ENCODE peak calls at places on chromosome 4, in six cellular contexts. D is left lung, B is stomach, R is GM12878, N is IMR-90, A is A673. G is an unnamed sample.

GRCh38 chr4:34516524-34516923 is 1727.8 kb downstream of the ARAP2 start:
- DNase-seq in R (no peak), A (no peak), D (no peak), N (no peak), B (no peak), G (no peak)

GRCh38 chr4:124940387-124940786 is 227.9 kb upstream of the ANKRD50 start:
- DNase-seq in A (peak; percentile 87), D (no peak), R (no peak), N (peak; percentile 98), B (no peak), G (no peak)

GRCh38 chr4:36322921-36323354 is 41.5 kb downstream of the DTHD1 start:
- DNase-seq in N (no peak), D (no peak), B (no peak), A (no peak), R (peak; percentile 64), G (no peak)

GRCh38 chr4:145739840-145740239 is 59.9 kb downstream of the C4orf51 start:
- DNase-seq in B (peak; percentile 34), N (no peak), D (no peak), R (no peak), A (no peak), G (no peak)

GRCh38 chr4:14254252-14254651 is 626.7 kb upstream of the BOD1L1 start:
- DNase-seq in A (peak; percentile 53), B (peak; percentile 49), N (peak; percentile 6), D (no peak), R (no peak), G (peak; percentile 22)

GRCh38 chr4:43360296-43360695 is 467.8 kb downstream of the GRXCR1 start:
- DNase-seq in A (no peak), D (no peak), B (no peak), N (no peak), R (no peak), G (no peak)

GRCh38 chr4:98430708-98431403 is 169.7 kb downstream of the RAP1GDS1 start:
- DNase-seq in D (no peak), R (no peak), N (peak; percentile 96), B (no peak), A (no peak), G (no peak)

GRCh38 chr4:13535118-13535517 is 9.2 kb downstream of the NKX3-2 start:
- DNase-seq in N (no peak), A (no peak), B (no peak), D (no peak), R (no peak), G (no peak)

GRCh38 chr4:96166806-96167205 is 326.9 kb downstream of the PDHA2 start:
- DNase-seq in B (no peak), A (no peak), N (no peak), R (no peak), D (no peak), G (no peak)

GRCh38 chr4:169270156-169270809 is 473 bp downstream of the SH3RF1 start:
- DNase-seq in R (no peak), A (peak; percentile 82), D (peak; percentile 91), N (no peak), B (peak; percentile 71), G (peak; percentile 53)

GRCh38 chr4:38570647-38571326 is 93.2 kb upstream of the KLF3 start:
- DNase-seq in A (no peak), R (no peak), D (no peak), B (no peak), N (no peak), G (no peak)

GRCh38 chr4:55032788-55033187 is 92.6 kb downstream of the KDR start:
- DNase-seq in N (no peak), D (no peak), B (no peak), A (no peak), R (no peak), G (no peak)

GRCh38 chr4:125762537-125762936 is 447.8 kb downstream of the FAT4 start:
- DNase-seq in B (no peak), D (no peak), R (no peak), N (no peak), A (no peak), G (no peak)

GRCh38 chr4:31058656-31059055 is 338.5 kb downstream of the PCDH7 start:
- DNase-seq in D (no peak), N (no peak), B (no peak), R (no peak), A (peak; percentile 26), G (no peak)

GRCh38 chr4:70225824-70226223 is at the start of gene FDCSP:
- DNase-seq in B (no peak), R (no peak), D (no peak), A (no peak), N (no peak), G (no peak)

GRCh38 chr4:38717604-38718003 is 53.6 kb downstream of the KLF3 start:
- DNase-seq in A (no peak), R (no peak), D (no peak), N (peak; percentile 31), B (no peak), G (no peak)

GRCh38 chr4:128737098-128737513 is 72.4 kb upstream of the JADE1 start:
- DNase-seq in N (no peak), D (no peak), R (no peak), A (no peak), B (peak; percentile 80), G (no peak)

GRCh38 chr4:72216539-72217277 is 184.9 kb downstream of the NPFFR2 start:
- DNase-seq in N (no peak), R (no peak), A (no peak), D (peak; percentile 65), B (no peak), G (no peak)

GRCh38 chr4:78928835-78929234 is 10.4 kb downstream of the PAQR3 start:
- DNase-seq in N (no peak), A (no peak), B (no peak), R (no peak), D (no peak), G (no peak)

GRCh38 chr4:186957952-186958555 is 234.4 kb upstream of the FAT1 start:
- DNase-seq in N (peak; percentile 33), D (no peak), R (no peak), B (no peak), A (no peak), G (no peak)

DNA sequence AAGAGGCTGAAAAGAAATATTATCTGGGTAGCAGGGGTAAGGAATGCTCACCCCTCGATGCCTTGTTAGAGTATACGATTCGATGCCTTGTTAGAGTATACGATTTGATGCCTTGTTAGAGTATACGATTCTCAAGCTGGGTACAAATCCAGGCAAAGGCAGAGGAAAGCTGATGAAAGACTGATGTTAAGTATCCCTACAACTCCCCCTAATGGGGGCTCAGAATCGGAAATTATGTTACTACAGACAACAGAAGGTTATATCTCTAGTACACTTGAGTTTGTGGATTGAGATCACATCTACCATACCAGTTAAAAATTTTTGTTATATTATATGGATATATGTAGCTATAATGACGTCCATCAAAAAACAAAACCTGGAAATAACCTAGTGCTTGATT is 4.8 kb downstream of the LRRC66 start:
- DNase-seq in A (peak; percentile 1), N (no peak), R (no peak), D (no peak), B (no peak), G (no peak)
- TF ChIP-seq CTCF in A (peak; percentile 28), N (no peak), R (no peak), D (no peak), B (no peak), G (no peak)

GRCh38 chr4:118417325-118417724 is 64.5 kb upstream of the PRSS12 start:
- DNase-seq in D (no peak), A (peak; percentile 28), N (peak; percentile 85), B (no peak), R (no peak), G (no peak)
- H3K27ac ChIP-seq in D (no peak overlapping the region), A (no peak overlapping the region), N (peak overlapping the region; percentile 96), B (no peak overlapping the region), R (no peak overlapping the region), G (no peak overlapping the region)

GRCh38 chr4:87044511-87045369 is 109.9 kb downstream of the AFF1 start:
- DNase-seq in N (no peak), R (no peak), D (no peak), B (no peak), A (no peak), G (no peak)

GRCh38 chr4:87046111-87046510 is 111.3 kb downstream of the AFF1 start:
- DNase-seq in D (no peak), R (no peak), A (no peak), N (peak; percentile 12), B (no peak), G (no peak)

GRCh38 chr4:87047281-87047798 is 112.5 kb downstream of the AFF1 start:
- DNase-seq in D (no peak), N (no peak), B (no peak), R (no peak), A (no peak), G (no peak)

GRCh38 chr4:87042986-87043820 is 108.4 kb downstream of the AFF1 start:
- DNase-seq in B (no peak), D (no peak), N (no peak), R (no peak), A (no peak), G (no peak)

GRCh38 chr4:87045659-87046058 is 110.8 kb downstream of the AFF1 start:
- DNase-seq in R (no peak), A (no peak), D (no peak), B (no peak), N (no peak), G (no peak)
- H3K4me1 ChIP-seq in R (peaks cover 31% of the 10 kb centered on the region), A (peaks cover 28% of the 10 kb centered on the region), D (peaks cover 56% of the 10 kb centered on the region), B (peaks cover 77% of the 10 kb centered on the region), N (peaks cover 3% of the 10 kb centered on the region), G (peaks cover 3% of the 10 kb centered on the region)

GRCh38 chr4:15882675-15883086 is 55.9 kb downstream of the FGFBP1 start:
- DNase-seq in A (peak; percentile 81), D (no peak), N (peak; percentile 82), R (peak; percentile 64), B (peak; percentile 39), G (peak; percentile 48)

GRCh38 chr4:15874671-15875070 is 63.9 kb downstream of the FGFBP1 start:
- DNase-seq in B (no peak), R (no peak), A (no peak), N (no peak), D (no peak), G (no peak)

GRCh38 chr4:15875663-15876460 is 62.7 kb downstream of the FGFBP1 start:
- DNase-seq in B (no peak), N (no peak), A (no peak), D (no peak), R (no peak), G (no peak)

GRCh38 chr4:15873117-15873516 is 65.4 kb downstream of the FGFBP1 start:
- DNase-seq in A (no peak), R (no peak), B (no peak), N (no peak), D (no peak), G (no peak)

DNA sequence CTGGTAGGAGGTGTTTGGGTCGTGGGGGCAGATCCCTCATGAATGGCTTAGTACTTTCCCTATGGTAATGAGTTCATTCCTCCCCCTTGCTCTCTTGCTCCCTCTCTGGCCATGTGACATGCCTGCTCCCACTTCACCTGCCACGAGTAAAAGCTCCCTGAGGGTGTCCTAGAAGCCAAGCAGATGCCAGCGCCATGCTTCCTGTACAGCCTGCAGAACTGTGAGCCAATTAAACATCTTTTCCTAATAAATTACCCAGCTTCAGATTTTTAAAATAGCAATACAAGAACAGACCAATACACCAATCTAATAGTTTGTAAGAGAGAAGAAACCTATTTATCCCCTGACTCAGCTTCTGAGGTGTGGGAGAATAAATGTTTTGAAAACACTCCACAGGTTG is 60.5 kb downstream of the FGFBP1 start:
- DNase-seq in N (no peak), R (no peak), A (no peak), D (no peak), B (no peak), G (no peak)
- TF ChIP-seq CTCF in N (no peak), R (no peak), A (no peak), D (no peak), B (no peak), G (no peak)

G was measured in prostate gland.